ENCODE peak calls at places on chromosome 19, in nine cellular contexts. E, G, A, D, T, Z, Q, L and M are unnamed samples.

GRCh38 chr19:47713046-47714021 is at the start of gene EHD2:
- DNase-seq in D (no peak), A (peak; percentile 69), T (no peak), G (peak; percentile 24), E (peak; percentile 60), Q (peak; percentile 85), L (peak; percentile 76), Z (peak; percentile 77), M (peak; percentile 42)

GRCh38 chr19:4374451-4375163 is 25.7 kb downstream of the SH3GL1 start:
- DNase-seq in T (no peak), E (peak; percentile 90), Q (no peak), L (peak; percentile 87), Z (peak; percentile 93), G (no peak), D (no peak), A (peak; percentile 86), M (peak; percentile 90)

GRCh38 chr19:4456566-4456842 is 1.1 kb downstream of the UBXN6 start:
- DNase-seq in E (peak; percentile 47), D (peak; percentile 15), G (no peak), T (no peak), Q (peak; percentile 66), L (peak; percentile 75), Z (peak; percentile 78), A (peak; percentile 72), M (peak; percentile 63)

GRCh38 chr19:10399878-10400277 is 3.5 kb downstream of the CDC37 start:
- DNase-seq in Z (no peak), L (no peak), D (no peak), E (no peak), A (no peak), G (no peak), T (no peak), Q (no peak), M (no peak)

GRCh38 chr19:51546650-51547396 is 15.4 kb upstream of the SIGLEC6 start:
- DNase-seq in G (no peak), E (peak; percentile 49), Z (peak; percentile 94), D (no peak), T (no peak), Q (peak; percentile 63), A (peak; percentile 32), L (peak; percentile 9), M (peak; percentile 23)

GRCh38 chr19:17777840-17778620 is 16.9 kb upstream of the B3GNT3 start:
- DNase-seq in D (no peak), Z (peak; percentile 79), Q (peak; percentile 82), E (peak; percentile 17), G (no peak), A (peak; percentile 25), L (peak; percentile 10), T (no peak), M (peak; percentile 43)

GRCh38 chr19:38389101-38389925 is 816 bp downstream of the SPRED3 start:
- DNase-seq in Q (no peak), T (no peak), A (peak; percentile 82), E (peak; percentile 73), L (peak; percentile 82), G (no peak), Z (peak; percentile 86), D (no peak), M (peak; percentile 79)

GRCh38 chr19:41535029-41535622 is 40.8 kb upstream of the CEACAM21 start:
- DNase-seq in Z (no peak), Q (peak; percentile 74), A (no peak), G (no peak), T (no peak), L (no peak), E (no peak), D (no peak), M (no peak)

GRCh38 chr19:14138576-14139265 is 2.3 kb upstream of the ASF1B start:
- DNase-seq in A (peak; percentile 61), T (no peak), Q (no peak), L (peak; percentile 78), E (peak; percentile 40), Z (peak; percentile 65), D (no peak), G (no peak), M (no peak)

GRCh38 chr19:7262470-7262869 is 31.7 kb downstream of the INSR start:
- DNase-seq in E (no peak), Q (no peak), D (no peak), Z (no peak), G (no peak), T (no peak), A (no peak), L (no peak), M (no peak)

GRCh38 chr19:12668937-12669271 is 2.3 kb downstream of the WDR83 start:
- DNase-seq in E (peak; percentile 72), G (peak; percentile 74), Z (peak; percentile 45), D (no peak), L (peak; percentile 65), A (peak; percentile 67), Q (peak; percentile 92), T (no peak), M (peak; percentile 53)

GRCh38 chr19:48806818-48807589 is 3.8 kb downstream of the BCAT2 start:
- DNase-seq in G (no peak), Q (no peak), Z (peak; percentile 57), L (peak; percentile 39), E (peak; percentile 40), A (peak; percentile 40), D (no peak), T (no peak), M (peak; percentile 21)

GRCh38 chr19:39438270-39438934 is 2.7 kb upstream of the RPS16 start:
- DNase-seq in Q (no peak), G (no peak), E (peak; percentile 44), Z (peak; percentile 69), D (no peak), T (no peak), L (peak; percentile 67), A (peak; percentile 41), M (peak; percentile 41)

GRCh38 chr19:49916839-49917733 is 11.9 kb upstream of the ATF5 start:
- DNase-seq in Q (no peak), Z (no peak), E (no peak), D (no peak), T (no peak), A (no peak), G (no peak), L (no peak), M (no peak)

GRCh38 chr19:9727644-9728043 is 40.9 kb downstream of the ZNF846 start:
- DNase-seq in L (no peak), Q (no peak), E (no peak), T (no peak), G (no peak), Z (no peak), A (no peak), D (no peak), M (no peak)

GRCh38 chr19:13629687-13630357 is 123.5 kb upstream of the CACNA1A start:
- DNase-seq in D (no peak), L (peak; percentile 91), G (no peak), T (no peak), E (peak; percentile 95), Q (no peak), A (peak; percentile 81), Z (peak; percentile 26), M (peak; percentile 88)

GRCh38 chr19:48194041-48194871 is 23.8 kb downstream of the ZSWIM9 start:
- DNase-seq in A (no peak), G (peak; percentile 20), T (no peak), L (peak; percentile 7), E (no peak), D (no peak), Z (no peak), Q (peak; percentile 75), M (no peak)

GRCh38 chr19:22735911-22736645 is 47.9 kb downstream of the ZNF99 start:
- DNase-seq in E (no peak), G (no peak), Z (no peak), T (no peak), Q (no peak), L (no peak), A (no peak), D (no peak), M (no peak)

GRCh38 chr19:43610493-43610892 is 1.4 kb upstream of the SRRM5 start:
- DNase-seq in Z (no peak), Q (no peak), A (peak; percentile 9), T (no peak), D (no peak), G (no peak), L (peak; percentile 7), E (peak; percentile 11), M (peak; percentile 83)

GRCh38 chr19:16619456-16619855 is 8.5 kb downstream of the MED26 start:
- DNase-seq in D (no peak), T (no peak), G (no peak), A (peak; percentile 14), L (no peak), E (no peak), Z (no peak), Q (no peak), M (peak; percentile 37)

GRCh38 chr19:39915101-39915847 is 19.2 kb downstream of the FCGBP start:
- DNase-seq in D (no peak), Z (no peak), G (no peak), A (no peak), Q (no peak), L (no peak), T (no peak), E (no peak), M (no peak)

GRCh38 chr19:30407310-30407709 is 35.1 kb downstream of the ZNF536 start:
- DNase-seq in L (no peak), G (no peak), T (no peak), Q (no peak), A (no peak), D (no peak), E (no peak), Z (no peak), M (no peak)

GRCh38 chr19:32181356-32181920 is 164.0 kb upstream of the ZNF507 start:
- DNase-seq in D (no peak), L (no peak), A (no peak), Z (no peak), Q (no peak), E (no peak), G (no peak), T (no peak), M (no peak)

GRCh38 chr19:27971869-27972268 is 1241.1 kb downstream of the UQCRFS1 start:
- DNase-seq in E (no peak), L (no peak), D (no peak), T (no peak), G (no peak), A (no peak), Q (no peak), Z (no peak), M (no peak)